ENCODE peak calls at places on chromosome 18, in ten cellular contexts. Z, Q, H, D, G, Y, I, R, T and F are unnamed samples.

GRCh38 chr18:11857177-11857887 is 6.1 kb downstream of the CHMP1B start:
- DNase-seq in Z (no peak), Q (no peak), H (peak), D (no peak), G (peak), Y (peak), I (peak), R (no peak), T (peak), F (peak)

GRCh38 chr18:71105078-71105819 is 816.4 kb downstream of the SOCS6 start:
- DNase-seq in Z (no peak), Q (no peak), H (no peak), D (no peak), G (no peak), Y (peak), I (no peak), R (no peak), T (no peak), F (no peak)

GRCh38 chr18:40293311-40293710 is 1661.7 kb upstream of the PIK3C3 start:
- DNase-seq in Z (no peak), Q (no peak), H (no peak), D (no peak), G (peak), Y (no peak), I (peak), R (no peak), T (peak), F (no peak)

GRCh38 chr18:60984496-60984895 is 348.7 kb upstream of the CDH20 start:
- DNase-seq in Z (no peak), Q (no peak), H (no peak), D (no peak), G (peak), Y (peak), I (no peak), R (no peak), T (no peak), F (peak)

GRCh38 chr18:36203360-36203895 is 16.1 kb downstream of the MOCOS start:
- DNase-seq in Z (no peak), Q (no peak), H (no peak), D (no peak), G (no peak), Y (no peak), I (no peak), R (no peak), T (no peak), F (no peak)

GRCh38 chr18:56508637-56509036 is 129.8 kb downstream of the TXNL1 start:
- DNase-seq in Z (no peak), Q (no peak), H (no peak), D (no peak), G (no peak), Y (no peak), I (peak), R (no peak), T (no peak), F (no peak)

GRCh38 chr18:48547456-48548403 is 8.9 kb downstream of the CTIF start:
- DNase-seq in Z (no peak), Q (no peak), H (no peak), D (no peak), G (peak), Y (peak), I (peak), R (no peak), T (peak), F (peak)

GRCh38 chr18:35267161-35267651 is 22.8 kb downstream of the ZSCAN30 start:
- DNase-seq in Z (peak), Q (peak), H (peak), D (peak), G (peak), Y (peak), I (no peak), R (peak), T (peak), F (no peak)

GRCh38 chr18:21000667-21001066 is 110.9 kb downstream of the ROCK1 start:
- DNase-seq in Z (no peak), Q (no peak), H (no peak), D (no peak), G (peak), Y (peak), I (no peak), R (no peak), T (no peak), F (no peak)

GRCh38 chr18:12998332-12999060 is 7.3 kb downstream of the CEP192 start:
- DNase-seq in Z (no peak), Q (no peak), H (no peak), D (no peak), G (no peak), Y (no peak), I (no peak), R (no peak), T (no peak), F (no peak)

GRCh38 chr18:24128700-24129099 is 10.2 kb upstream of the CABYR start:
- DNase-seq in Z (no peak), Q (no peak), H (no peak), D (no peak), G (peak), Y (no peak), I (no peak), R (no peak), T (no peak), F (no peak)